ENCODE peak calls at places on chromosomes 7 and 10, in four cellular contexts. O, L, V and S are unnamed samples.

GRCh38 chr7:69942557-69942956 is 344.3 kb downstream of the AUTS2 start:
- DNase-seq in O (no peak), L (no peak), V (no peak), S (no peak)

GRCh38 chr10:69506487-69506833 is 55.2 kb downstream of the TSPAN15 start:
- DNase-seq in O (no peak), L (no peak), V (no peak), S (no peak)

GRCh38 chr7:85095357-85095756 is 91.5 kb downstream of the SEMA3D start:
- DNase-seq in O (no peak), L (no peak), V (no peak), S (no peak)

GRCh38 chr10:132404911-132405462 is 8.0 kb downstream of the PWWP2B start:
- DNase-seq in O (no peak), L (no peak), V (no peak), S (peak; percentile 37)

GRCh38 chr10:108090476-108091215 is 926.1 kb upstream of the SORCS1 start:
- DNase-seq in O (no peak), L (no peak), V (no peak), S (no peak)

GRCh38 chr7:29508608-29509007 is 55.0 kb upstream of the PRR15 start:
- DNase-seq in O (no peak), L (no peak), V (no peak), S (no peak)

GRCh38 chr10:124152139-124152780 is 58.9 kb upstream of the CHST15 start:
- DNase-seq in O (no peak), L (peak; percentile 49), V (peak; percentile 81), S (no peak)

GRCh38 chr10:4545077-4545476 is 280.9 kb upstream of the AKR1E2 start:
- DNase-seq in O (no peak), L (no peak), V (no peak), S (no peak)

GRCh38 chr7:93819699-93820098 is 70.9 kb downstream of the TFPI2 start:
- DNase-seq in O (no peak), L (no peak), V (no peak), S (no peak)

GRCh38 chr10:95133997-95134396 is 60.0 kb upstream of the ACSM6 start:
- DNase-seq in O (no peak), L (no peak), V (no peak), S (no peak)

GRCh38 chr7:34091330-34091917 is 186.1 kb downstream of the BMPER start:
- DNase-seq in O (no peak), L (peak; percentile 26), V (peak; percentile 53), S (no peak)

GRCh38 chr10:3887885-3888476 is 103.0 kb upstream of the KLF6 start:
- DNase-seq in O (peak; percentile 65), L (peak; percentile 44), V (peak; percentile 83), S (no peak)

GRCh38 chr7:135756191-135756590 is 7.6 kb upstream of the FAM180A start:
- DNase-seq in O (no peak), L (no peak), V (no peak), S (no peak)

GRCh38 chr7:20331231-20331880 is 656 bp downstream of the ITGB8 start:
- DNase-seq in O (no peak), L (peak; percentile 57), V (peak; percentile 14), S (peak; percentile 70)

GRCh38 chr7:151408498-151408838 is 1.4 kb downstream of the WDR86 start:
- DNase-seq in O (no peak), L (no peak), V (no peak), S (no peak)

GRCh38 chr7:38512704-38513103 is 118.5 kb downstream of the AMPH start:
- DNase-seq in O (no peak), L (no peak), V (no peak), S (no peak)

GRCh38 chr7:110922906-110923305 is 168.0 kb upstream of the LRRN3 start:
- DNase-seq in O (no peak), L (no peak), V (peak; percentile 41), S (no peak)
- H3K4me1 ChIP-seq in O (peaks cover 3% of the 10 kb centered on the region), L (no peaks in the 10 kb centered on the region), V (peaks cover 12% of the 10 kb centered on the region), S (no peaks in the 10 kb centered on the region)

GRCh38 chr7:83976302-83976701 is 218.3 kb downstream of the SEMA3A start:
- DNase-seq in O (no peak), L (no peak), V (peak; percentile 35), S (no peak)
- TF ChIP-seq CTCF in O (peak; percentile 52), L (peak; percentile 65), V (peak; percentile 84), S (no peak)

DNA sequence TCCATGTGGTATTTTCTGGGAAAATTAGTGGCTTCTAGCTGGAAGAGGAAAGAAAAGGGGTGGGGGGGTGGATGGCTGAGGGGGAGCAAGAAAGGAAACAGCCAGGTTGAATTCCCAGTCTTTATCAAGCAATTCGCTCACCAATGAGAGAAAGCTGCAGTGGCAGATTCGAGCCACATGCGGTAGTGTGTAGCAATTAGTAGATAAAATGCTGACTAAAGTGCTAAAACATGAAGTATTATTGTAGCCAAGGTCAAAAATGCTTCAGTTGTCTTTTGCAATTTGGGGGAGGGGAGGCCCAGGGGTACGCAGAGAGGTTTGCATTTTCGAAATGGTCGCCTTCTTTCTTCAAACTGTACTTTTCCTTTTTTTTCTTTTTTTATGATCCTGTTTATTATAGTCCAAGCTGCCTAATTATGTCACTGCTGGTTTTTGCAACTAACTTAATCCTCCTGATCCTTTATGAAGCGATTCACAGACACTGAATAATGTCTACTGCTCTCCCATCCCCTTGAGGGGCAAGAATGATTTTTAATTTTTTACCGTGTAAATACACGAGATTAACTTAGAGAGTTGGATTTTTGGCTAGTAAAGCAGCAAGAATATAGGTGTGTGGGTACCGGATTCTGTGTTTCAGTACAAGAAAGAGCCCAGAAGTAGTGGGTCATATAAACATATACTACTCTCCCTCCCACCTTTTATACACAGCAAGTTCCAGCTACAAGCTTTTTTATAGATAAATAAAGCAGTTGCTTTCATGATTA is 3.6 kb upstream of the ARID5B start:
- DNase-seq in O (no peak), L (peak; percentile 54), V (peak; percentile 21), S (no peak)
- H3K27ac ChIP-seq in O (peak overlapping the region; percentile 32), L (peak overlapping the region; percentile 98), V (no peak overlapping the region), S (peak overlapping the region; percentile 48)

DNA sequence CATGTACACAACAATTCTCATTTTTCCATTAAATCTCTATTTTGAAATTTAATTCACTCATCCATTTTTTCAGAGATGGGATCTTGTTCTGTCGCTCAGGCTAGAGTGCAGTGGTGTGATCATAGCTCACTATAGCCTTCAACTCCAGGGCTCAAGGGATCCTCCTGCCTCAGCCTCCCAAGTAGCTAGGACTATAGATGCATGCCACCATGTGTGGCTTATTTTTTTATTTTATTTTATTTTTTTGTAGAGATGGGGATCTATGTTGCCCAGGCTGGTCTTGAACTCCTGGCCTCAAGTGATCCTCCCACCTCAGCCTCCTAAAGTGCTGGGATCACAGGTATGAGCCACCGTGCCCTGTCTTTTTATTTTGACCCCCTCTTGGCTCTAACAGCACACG is 203.8 kb upstream of the KLF14 start:
- DNase-seq in O (no peak), L (no peak), V (no peak), S (no peak)
- H3K4me1 ChIP-seq in O (no peaks in the 10 kb centered on the region), L (peaks cover 16% of the 10 kb centered on the region), V (peaks cover 68% of the 10 kb centered on the region), S (no peaks in the 10 kb centered on the region)

GRCh38 chr7:77368974-77369373 is 47.2 kb downstream of the GSAP start:
- DNase-seq in O (no peak), L (no peak), V (peak; percentile 36), S (no peak)
- TF ChIP-seq CTCF in O (no peak), L (no peak), V (no peak), S (no peak)

DNA sequence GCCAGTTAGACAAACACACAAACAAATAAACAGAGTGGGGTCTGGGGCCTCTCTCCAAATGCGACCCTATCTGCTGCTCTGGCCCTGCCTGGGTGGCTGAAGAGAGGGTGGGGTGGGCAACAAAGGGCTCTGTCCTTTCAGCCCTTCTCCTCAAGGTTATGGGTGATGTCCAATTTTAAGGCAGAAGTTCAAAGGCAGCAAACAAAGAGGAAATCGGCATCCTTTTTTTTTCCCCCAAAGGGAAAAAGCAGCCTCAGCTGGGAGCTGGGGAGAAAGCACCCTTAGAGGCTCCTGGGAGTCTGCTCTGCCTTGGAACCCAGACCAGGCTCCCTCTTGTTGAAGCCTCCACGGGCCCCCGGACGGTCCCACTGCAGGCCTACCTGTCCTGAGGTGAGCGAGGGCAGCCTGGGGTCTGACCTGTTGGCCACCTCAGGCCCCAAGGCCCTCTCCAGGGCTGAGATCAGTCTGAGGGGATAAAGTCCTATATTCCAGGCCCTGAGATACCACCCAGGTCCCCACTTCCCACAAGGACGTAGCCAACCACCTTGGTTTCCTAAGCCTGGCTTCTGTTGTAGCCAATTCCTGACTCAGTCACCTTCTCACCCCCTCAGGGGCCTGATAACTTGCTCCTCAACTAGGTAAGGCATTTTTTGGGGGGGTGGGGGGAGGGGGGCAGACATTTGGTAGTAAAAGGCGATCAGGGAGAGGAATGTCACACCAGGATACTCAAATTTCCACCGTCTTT is 4.4 kb downstream of the HOXA11 start:
- DNase-seq in O (no peak), L (peak; percentile 19), V (no peak), S (no peak)
- H3K27ac ChIP-seq in O (no peak overlapping the region), L (peak overlapping the region; percentile 98), V (peak overlapping the region; percentile 84), S (no peak overlapping the region)